ENCODE peak calls at places on chromosome 21, in nine cellular contexts. D is psoas muscle, Y is dorsolateral prefrontal cortex, H is pancreas, W is IMR-90, Z is ovary, G is tibial artery, J is lung, R is hepatocyte. S is an unnamed sample.

GRCh38 chr21:33244781-33245105 is 15.0 kb downstream of the IFNAR2 start:
- DNase-seq in D (no peak), Y (no peak), H (no peak), W (no peak), Z (no peak), G (no peak), J (no peak), R (no peak), S (no peak)

GRCh38 chr21:38386967-38387366 is 111.3 kb downstream of the ERG start:
- DNase-seq in D (no peak), Y (no peak), H (no peak), W (no peak), Z (no peak), G (no peak), J (no peak), R (peak), S (no peak)

GRCh38 chr21:36260030-36260787 is 59.8 kb upstream of the MORC3 start:
- DNase-seq in D (no peak), Y (no peak), H (no peak), W (peak), Z (peak), G (no peak), J (peak), R (peak), S (no peak)

GRCh38 chr21:24375201-24375600 is 1232.1 kb downstream of the MRPL39 start:
- DNase-seq in D (no peak), Y (no peak), H (no peak), W (no peak), Z (no peak), G (no peak), J (no peak), R (no peak), S (no peak)

GRCh38 chr21:19553930-19554615 is 1150.5 kb upstream of the TMPRSS15 start:
- DNase-seq in D (no peak), Y (no peak), H (no peak), W (no peak), Z (no peak), G (no peak), J (no peak), R (no peak), S (no peak)

GRCh38 chr21:35933466-35933865 is 126.9 kb downstream of the SETD4 start:
- DNase-seq in D (peak), Y (peak), H (no peak), W (peak), Z (peak), G (peak), J (peak), R (peak), S (peak)

GRCh38 chr21:27248791-27249190 is 281.9 kb upstream of the ADAMTS5 start:
- DNase-seq in D (no peak), Y (no peak), H (no peak), W (peak), Z (no peak), G (no peak), J (no peak), R (no peak), S (no peak)

GRCh38 chr21:38942617-38943245 is 137.0 kb downstream of the ETS2 start:
- DNase-seq in D (no peak), Y (peak), H (no peak), W (no peak), Z (no peak), G (no peak), J (no peak), R (no peak), S (no peak)

GRCh38 chr21:43917515-43918384 is 52.7 kb downstream of the AGPAT3 start:
- DNase-seq in D (no peak), Y (no peak), H (no peak), W (no peak), Z (no peak), G (no peak), J (no peak), R (no peak), S (no peak)

GRCh38 chr21:17597680-17598079 is 15.0 kb downstream of the BTG3 start:
- DNase-seq in D (no peak), Y (no peak), H (no peak), W (no peak), Z (no peak), G (no peak), J (no peak), R (no peak), S (no peak)

GRCh38 chr21:37742532-37742931 is 173.7 kb downstream of the KCNJ6 start:
- DNase-seq in D (no peak), Y (no peak), H (no peak), W (peak), Z (no peak), G (no peak), J (no peak), R (no peak), S (no peak)

GRCh38 chr21:17387030-17387617 is 125.7 kb upstream of the CXADR start:
- DNase-seq in D (no peak), Y (no peak), H (no peak), W (peak), Z (peak), G (no peak), J (peak), R (peak), S (no peak)

GRCh38 chr21:9753943-9754342 is 767.4 kb upstream of the TPTE start:
- DNase-seq in D (no peak), Y (no peak), H (no peak), W (no peak), Z (no peak), G (no peak), J (no peak), R (no peak), S (no peak)

GRCh38 chr21:33259995-33260394 is 6.2 kb upstream of the IL10RB start:
- DNase-seq in D (no peak), Y (peak), H (no peak), W (no peak), Z (peak), G (peak), J (no peak), R (no peak), S (no peak)

GRCh38 chr21:21952566-21952965 is 954.4 kb downstream of the NCAM2 start:
- DNase-seq in D (no peak), Y (no peak), H (no peak), W (no peak), Z (no peak), G (no peak), J (no peak), R (no peak), S (no peak)

GRCh38 chr21:29443398-29444010 is 144.8 kb downstream of the BACH1 start:
- DNase-seq in D (no peak), Y (no peak), H (no peak), W (no peak), Z (no peak), G (no peak), J (no peak), R (no peak), S (no peak)

GRCh38 chr21:31993826-31994791 is 121.3 kb downstream of the HUNK start:
- DNase-seq in D (no peak), Y (no peak), H (no peak), W (peak), Z (no peak), G (no peak), J (no peak), R (peak), S (no peak)
- H3K4me3 ChIP-seq in D (no peak), Y (no peak), H (no peak), W (no peak), Z (no peak), G (no peak), J (no peak), R (no peak), S (no peak)

DNA sequence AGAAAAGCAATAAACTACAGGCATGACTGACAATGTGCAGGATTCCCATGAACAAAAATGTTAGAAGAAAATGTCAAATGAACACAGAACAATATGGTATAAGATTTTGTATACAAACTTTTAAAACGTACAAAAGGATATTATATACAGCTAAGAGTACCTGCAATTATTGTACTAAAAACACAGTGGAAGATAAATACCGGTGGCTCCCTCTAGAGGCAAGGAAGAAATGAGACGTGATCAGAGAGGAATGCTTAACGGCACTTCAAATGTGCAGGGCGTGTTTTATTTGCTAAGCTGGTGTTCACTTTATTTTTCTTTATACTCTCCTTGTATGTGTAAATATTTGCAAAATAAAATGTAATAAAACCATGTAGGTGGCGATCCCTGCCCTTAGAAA is 191.8 kb upstream of the SAMSN1 start:
- DNase-seq in D (no peak), Y (no peak), H (no peak), W (peak), Z (no peak), G (no peak), J (peak), R (peak), S (no peak)
- TF ChIP-seq CTCF in D (peak), Y (no peak), H (no peak), W (peak), Z (no peak), G (peak), J (peak), R (peak), S (peak)

GRCh38 chr21:34278451-34278850 is 85.4 kb upstream of the KCNE2 start:
- DNase-seq in D (no peak), Y (no peak), H (no peak), W (no peak), Z (no peak), G (no peak), J (no peak), R (no peak), S (no peak)

GRCh38 chr21:34280987-34281386 is 82.8 kb upstream of the KCNE2 start:
- DNase-seq in D (peak), Y (no peak), H (no peak), W (no peak), Z (peak), G (no peak), J (no peak), R (no peak), S (no peak)

GRCh38 chr21:34279285-34279684 is 84.5 kb upstream of the KCNE2 start:
- DNase-seq in D (no peak), Y (no peak), H (no peak), W (no peak), Z (no peak), G (no peak), J (no peak), R (no peak), S (no peak)

GRCh38 chr21:34280389-34280795 is 83.4 kb upstream of the KCNE2 start:
- DNase-seq in D (peak), Y (no peak), H (no peak), W (no peak), Z (peak), G (no peak), J (peak), R (peak), S (peak)

GRCh38 chr21:34279883-34280282 is 83.9 kb upstream of the KCNE2 start:
- DNase-seq in D (no peak), Y (no peak), H (no peak), W (no peak), Z (no peak), G (no peak), J (no peak), R (no peak), S (no peak)
- H3K27ac ChIP-seq in D (no peak), Y (no peak), H (no peak), W (no peak), Z (no peak), G (no peak), J (no peak), R (no peak), S (no peak)

GRCh38 chr21:42526379-42526727 is 12.7 kb downstream of the SLC37A1 start:
- DNase-seq in D (no peak), Y (no peak), H (peak), W (no peak), Z (peak), G (peak), J (no peak), R (peak), S (no peak)
- H3K4me3 ChIP-seq in D (no peak), Y (no peak), H (no peak), W (no peak), Z (no peak), G (no peak), J (no peak), R (no peak), S (no peak)

GRCh38 chr21:40852563-40852962 is 5.6 kb upstream of the DSCAM start:
- DNase-seq in D (no peak), Y (no peak), H (no peak), W (no peak), Z (no peak), G (no peak), J (no peak), R (no peak), S (no peak)
- TF ChIP-seq CTCF in D (no peak), Y (no peak), H (no peak), W (no peak), Z (no peak), G (no peak), J (no peak), R (no peak), S (no peak)

DNA sequence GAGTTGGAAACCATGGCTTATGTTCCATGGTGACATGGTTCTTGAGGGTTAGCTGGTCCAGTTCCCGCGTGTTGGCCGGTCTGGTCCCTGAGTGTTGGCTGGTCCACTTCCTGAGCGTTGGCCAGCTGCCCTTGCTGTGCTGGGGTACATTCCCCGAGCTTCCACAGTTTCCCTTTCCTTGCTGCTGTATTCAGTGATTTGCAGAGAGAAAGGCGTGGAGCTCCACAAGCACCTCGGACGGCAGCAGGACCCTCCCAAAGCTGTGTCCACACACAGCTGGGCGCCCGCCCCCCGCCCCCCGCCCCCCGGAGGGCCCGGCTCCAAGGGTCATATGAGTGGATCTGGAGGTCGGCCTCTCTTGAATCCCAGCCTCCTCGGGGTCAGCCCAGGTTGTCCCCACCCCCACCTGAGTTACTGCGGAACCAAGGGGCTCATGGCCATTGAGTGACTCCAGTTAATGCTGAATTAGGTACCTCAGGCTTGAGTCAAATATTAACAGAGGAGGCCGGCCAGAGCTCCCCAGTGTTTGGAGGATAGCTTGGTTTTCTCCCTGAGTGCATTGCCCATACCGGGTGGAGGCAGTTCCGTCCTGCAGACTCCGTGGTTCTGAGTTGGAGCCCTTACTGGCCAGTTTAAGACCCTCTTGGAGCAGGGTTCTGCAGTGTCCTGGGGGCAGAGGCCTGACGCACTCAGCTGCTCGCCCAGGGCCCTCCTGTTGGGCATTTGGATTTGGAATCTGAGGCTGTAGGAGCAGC is 18.4 kb downstream of the COL18A1 start:
- DNase-seq in D (no peak), Y (no peak), H (peak), W (no peak), Z (no peak), G (peak), J (no peak), R (no peak), S (no peak)
- H3K27ac ChIP-seq in D (no peak), Y (no peak), H (peak), W (no peak), Z (no peak), G (peak), J (no peak), R (peak), S (no peak)

GRCh38 chr21:44999972-45000636 is 60.3 kb downstream of the SLX9 start:
- DNase-seq in D (peak), Y (no peak), H (peak), W (no peak), Z (peak), G (peak), J (no peak), R (no peak), S (peak)
- H3K4me3 ChIP-seq in D (no peak), Y (no peak), H (no peak), W (no peak), Z (no peak), G (no peak), J (no peak), R (no peak), S (no peak)

GRCh38 chr21:25834376-25834775 is 99.6 kb downstream of the GABPA start:
- DNase-seq in D (no peak), Y (no peak), H (no peak), W (no peak), Z (no peak), G (no peak), J (no peak), R (no peak), S (no peak)

GRCh38 chr21:25838809-25839208 is 104.0 kb downstream of the GABPA start:
- DNase-seq in D (no peak), Y (no peak), H (no peak), W (peak), Z (no peak), G (no peak), J (no peak), R (no peak), S (no peak)

GRCh38 chr21:25835397-25835796 is 100.6 kb downstream of the GABPA start:
- DNase-seq in D (no peak), Y (no peak), H (no peak), W (no peak), Z (no peak), G (no peak), J (no peak), R (no peak), S (no peak)

GRCh38 chr21:25837545-25838263 is 102.9 kb downstream of the GABPA start:
- DNase-seq in D (no peak), Y (no peak), H (no peak), W (peak), Z (no peak), G (no peak), J (no peak), R (peak), S (no peak)

GRCh38 chr21:25836396-25836795 is 101.6 kb downstream of the GABPA start:
- DNase-seq in D (no peak), Y (no peak), H (no peak), W (no peak), Z (no peak), G (no peak), J (no peak), R (no peak), S (no peak)
- TF ChIP-seq CTCF in D (no peak), Y (no peak), H (no peak), W (no peak), Z (no peak), G (no peak), J (no peak), R (no peak), S (no peak)

GRCh38 chr21:45578811-45579381 is 36.7 kb upstream of the SLC19A1 start:
- DNase-seq in D (no peak), Y (no peak), H (no peak), W (no peak), Z (no peak), G (peak), J (no peak), R (no peak), S (no peak)
- H3K27ac ChIP-seq in D (no peak), Y (no peak), H (no peak), W (no peak), Z (no peak), G (no peak), J (no peak), R (no peak), S (no peak)

S was measured in gastrocnemius medialis.